ENCODE peak calls at places on chromosomes 6 and 20, in nine cellular contexts. E is stimulated activated CD8-positive, alpha-beta memory T cell treated with anti-CD3 and anti-CD28 coated beads, Interleukin-2, amount 100 ng/mL, for 48 hours; F is nephron progenitor cell; V is HFFc6; D is activated CD4-positive, alpha-beta T cell treated with anti-CD3 and anti-CD28 coated beads, Interleukin-2, amount 50 U/mL, for 24 hours; L is NCI-H69; M is PC-3; R is kidney; X is iPS-NIHi11. H is an unnamed sample.
A peak's percentile ranks its signal among the peaks of the same experiment; 100 is the strongest.

GRCh38 chr20:44627364-44628010 is 24.0 kb downstream of the ADA start:
- DNase-seq in F (no peak), X (no peak), D (no peak), L (no peak), V (no peak), R (no peak), M (no peak), E (no peak), H (no peak)

GRCh38 chr20:42484335-42484734 is 705.4 kb downstream of the PTPRT start:
- DNase-seq in R (no peak), X (no peak), L (no peak), V (no peak), M (no peak), F (no peak), D (no peak), E (no peak), H (no peak)

GRCh38 chr20:41032243-41032642 is 3.6 kb downstream of the TOP1 start:
- DNase-seq in M (no peak), E (no peak), V (no peak), D (no peak), X (no peak), F (no peak), R (no peak), L (no peak), H (no peak)

GRCh38 chr6:100343678-100344077 is 121.0 kb downstream of the SIM1 start:
- DNase-seq in X (no peak), M (no peak), D (no peak), V (peak; percentile 58), L (peak; percentile 38), E (no peak), F (no peak), R (no peak), H (no peak)

GRCh38 chr6:41723178-41723935 is 12.1 kb downstream of the TFEB start:
- DNase-seq in D (no peak), E (no peak), L (peak; percentile 63), R (peak; percentile 93), F (peak; percentile 25), V (peak; percentile 83), X (peak; percentile 76), M (peak; percentile 47), H (no peak)

GRCh38 chr6:136608991-136609390 is 58.8 kb upstream of the MAP7 start:
- DNase-seq in R (no peak), L (no peak), E (no peak), X (no peak), D (no peak), V (peak; percentile 84), F (no peak), M (peak; percentile 50), H (no peak)

GRCh38 chr6:137638926-137639706 is 144.9 kb upstream of the OLIG3 start:
- DNase-seq in E (no peak), V (no peak), D (no peak), R (no peak), M (no peak), F (no peak), X (no peak), L (no peak), H (no peak)

GRCh38 chr20:62356143-62356947 is 10.8 kb downstream of the LAMA5 start:
- DNase-seq in D (no peak), L (no peak), R (peak; percentile 85), E (no peak), F (peak; percentile 66), V (no peak), X (no peak), M (no peak), H (no peak)

GRCh38 chr20:12152996-12153395 is 235.3 kb downstream of the BTBD3 start:
- DNase-seq in E (no peak), V (no peak), F (no peak), M (peak; percentile 91), R (no peak), L (peak; percentile 75), X (no peak), D (no peak), H (no peak)

GRCh38 chr6:5866547-5867051 is 140.1 kb downstream of the NRN1 start:
- DNase-seq in R (no peak), E (no peak), X (no peak), F (no peak), V (peak; percentile 21), D (no peak), L (peak; percentile 85), M (peak; percentile 95), H (no peak)

H was measured in type B pancreatic cell.